ENCODE peak calls at places on chromosome 7, in six cellular contexts. S is Panc1, Q is SK-N-SH, I is astrocyte of the spinal cord, V is AG09309, P is Peyer's patch. D is an unnamed sample.

GRCh38 chr7:2873146-2873545 is 29.0 kb upstream of the GNA12 start:
- DNase-seq in S (no peak), Q (peak; percentile 34), I (no peak), V (no peak), P (no peak), D (no peak)

GRCh38 chr7:16801111-16801542 is 3.7 kb downstream of the AGR2 start:
- DNase-seq in S (no peak), Q (peak; percentile 42), I (peak; percentile 73), V (peak; percentile 45), P (no peak), D (no peak)

GRCh38 chr7:92682767-92683539 is 92.8 kb upstream of the FAM133B start:
- DNase-seq in S (no peak), Q (no peak), I (peak; percentile 63), V (no peak), P (no peak), D (no peak)

GRCh38 chr7:75623390-75624133 is 115.2 kb downstream of the HIP1 start:
- DNase-seq in S (no peak), Q (no peak), I (no peak), V (no peak), P (no peak), D (no peak)

GRCh38 chr7:52289247-52289646 is 746.2 kb upstream of the POM121L12 start:
- DNase-seq in S (no peak), Q (no peak), I (no peak), V (no peak), P (no peak), D (no peak)

GRCh38 chr7:132705146-132705545 is 128.9 kb upstream of the PLXNA4 start:
- DNase-seq in S (no peak), Q (no peak), I (no peak), V (no peak), P (no peak), D (no peak)

GRCh38 chr7:133859871-133860427 is 267.2 kb upstream of the LRGUK start:
- DNase-seq in S (no peak), Q (no peak), I (no peak), V (no peak), P (no peak), D (no peak)

GRCh38 chr7:73521636-73522080 is 435 bp downstream of the BAZ1B start:
- DNase-seq in S (no peak), Q (peak; percentile 94), I (peak; percentile 40), V (no peak), P (peak; percentile 55), D (no peak)

GRCh38 chr7:134514106-134514505 is 13.3 kb upstream of the AKR1B10 start:
- DNase-seq in S (no peak), Q (no peak), I (no peak), V (no peak), P (no peak), D (no peak)

GRCh38 chr7:120060283-120060682 is 212.7 kb upstream of the KCND2 start:
- DNase-seq in S (no peak), Q (no peak), I (no peak), V (no peak), P (no peak), D (no peak)

GRCh38 chr7:27071622-27072390 is 24.0 kb downstream of the HOXA1 start:
- DNase-seq in S (no peak), Q (no peak), I (no peak), V (no peak), P (no peak), D (no peak)

GRCh38 chr7:138934861-138935260 is 46.3 kb downstream of the KIAA1549 start:
- DNase-seq in S (peak; percentile 27), Q (peak; percentile 67), I (peak; percentile 41), V (no peak), P (no peak), D (no peak)

DNA sequence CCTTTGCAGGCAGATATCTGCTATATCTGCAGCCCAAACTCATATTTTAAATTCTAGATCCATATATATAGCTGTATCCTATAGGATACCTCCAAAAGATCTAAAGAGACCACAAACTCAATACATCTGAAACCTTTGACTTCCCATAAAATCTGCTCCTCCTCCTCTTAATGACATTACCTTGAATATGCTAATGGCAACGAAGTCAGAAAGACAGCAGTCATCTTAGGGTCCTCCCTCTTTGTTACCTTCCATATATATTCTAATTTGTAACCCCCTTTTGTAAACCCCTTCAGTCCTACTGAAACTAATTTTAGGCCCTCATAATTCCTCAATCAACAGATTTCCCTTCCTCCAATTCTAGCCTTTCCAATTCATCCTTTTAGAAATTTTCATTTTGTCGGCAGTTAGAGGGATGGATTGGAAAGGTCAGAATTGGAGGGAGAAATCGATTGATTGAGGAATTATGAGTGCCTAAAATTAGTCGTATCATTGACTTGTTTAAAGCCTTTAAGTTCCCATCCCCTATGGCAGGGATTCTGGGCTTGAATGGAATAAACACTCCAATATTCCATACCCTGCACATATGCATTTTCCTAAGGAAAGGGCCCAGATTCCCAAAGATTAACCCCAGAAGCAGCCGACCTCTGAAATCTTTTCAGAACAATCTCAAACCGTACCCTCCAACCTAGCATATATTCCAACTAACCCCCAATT is 2.4 kb downstream of the SYPL1 start:
- DNase-seq in S (no peak), Q (no peak), I (no peak), V (no peak), P (no peak), D (no peak)
- H3K4me3 ChIP-seq in S (peak overlapping the region; percentile 40), Q (peak overlapping the region; percentile 91), I (no peak overlapping the region), V (no peak overlapping the region), P (no peak overlapping the region), D (peak overlapping the region; percentile 46)

GRCh38 chr7:51250517-51250916 is 66.1 kb downstream of the COBL start:
- DNase-seq in S (no peak), Q (no peak), I (no peak), V (no peak), P (no peak), D (no peak)

GRCh38 chr7:51255050-51255449 is 61.6 kb downstream of the COBL start:
- DNase-seq in S (no peak), Q (no peak), I (no peak), V (no peak), P (no peak), D (no peak)

GRCh38 chr7:51255536-51256243 is 60.9 kb downstream of the COBL start:
- DNase-seq in S (no peak), Q (no peak), I (no peak), V (no peak), P (no peak), D (no peak)

GRCh38 chr7:51251292-51251691 is 65.3 kb downstream of the COBL start:
- DNase-seq in S (no peak), Q (no peak), I (no peak), V (no peak), P (no peak), D (no peak)

DNA sequence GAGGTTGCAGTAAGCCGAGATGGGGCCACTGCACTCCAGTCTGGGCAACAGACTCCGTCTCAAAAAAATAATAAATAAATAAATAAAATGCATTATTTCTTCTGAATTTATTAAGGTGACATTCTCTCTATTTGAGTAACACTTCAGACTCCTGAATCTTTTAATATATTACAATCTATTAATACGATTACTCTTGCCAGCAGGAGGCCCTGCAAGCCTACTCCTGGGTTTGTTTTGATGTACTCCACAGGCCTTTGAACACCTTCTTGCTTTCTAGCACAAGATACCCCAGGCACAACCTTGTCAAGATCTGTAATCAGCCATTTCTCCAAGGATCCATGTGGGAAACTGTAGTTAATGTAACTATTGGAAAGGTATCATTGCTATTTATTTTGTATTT is 63.5 kb downstream of the COBL start:
- DNase-seq in S (no peak), Q (no peak), I (no peak), V (no peak), P (no peak), D (no peak)
- TF ChIP-seq CTCF in S (no peak), Q (no peak), I (no peak), V (no peak), P (no peak), D (no peak)

GRCh38 chr7:140641532-140642191 is 1.0 kb upstream of the DENND2A start:
- DNase-seq in S (no peak), Q (no peak), I (no peak), V (no peak), P (no peak), D (no peak)

GRCh38 chr7:140640060-140640611 is 477 bp downstream of the DENND2A start:
- DNase-seq in S (no peak), Q (peak; percentile 91), I (peak; percentile 52), V (no peak), P (no peak), D (no peak)

GRCh38 chr7:140643416-140643815 is 2.8 kb upstream of the DENND2A start:
- DNase-seq in S (no peak), Q (no peak), I (no peak), V (no peak), P (no peak), D (no peak)

GRCh38 chr7:140639366-140640053 is 1.1 kb downstream of the DENND2A start:
- DNase-seq in S (no peak), Q (peak; percentile 66), I (peak; percentile 83), V (peak; percentile 57), P (no peak), D (no peak)

GRCh38 chr7:140640727-140641531 is at the start of gene DENND2A:
- DNase-seq in S (no peak), Q (peak; percentile 99), I (peak; percentile 86), V (no peak), P (peak; percentile 28), D (no peak)
- H3K4me3 ChIP-seq in S (peak within 1 kb of the TSS; percentile 58), Q (peak within 1 kb of the TSS; percentile 58), I (peak within 1 kb of the TSS; percentile 71), V (peak within 1 kb of the TSS; percentile 55), P (peak within 1 kb of the TSS; percentile 72), D (no peak within 1 kb of the TSS)

GRCh38 chr7:1849351-1849951 is 179.4 kb downstream of the ELFN1 start:
- DNase-seq in S (no peak), Q (no peak), I (no peak), V (no peak), P (no peak), D (no peak)
- TF ChIP-seq CTCF in S (no peak), Q (no peak), I (no peak), V (no peak), P (no peak), D (no peak)

DNA sequence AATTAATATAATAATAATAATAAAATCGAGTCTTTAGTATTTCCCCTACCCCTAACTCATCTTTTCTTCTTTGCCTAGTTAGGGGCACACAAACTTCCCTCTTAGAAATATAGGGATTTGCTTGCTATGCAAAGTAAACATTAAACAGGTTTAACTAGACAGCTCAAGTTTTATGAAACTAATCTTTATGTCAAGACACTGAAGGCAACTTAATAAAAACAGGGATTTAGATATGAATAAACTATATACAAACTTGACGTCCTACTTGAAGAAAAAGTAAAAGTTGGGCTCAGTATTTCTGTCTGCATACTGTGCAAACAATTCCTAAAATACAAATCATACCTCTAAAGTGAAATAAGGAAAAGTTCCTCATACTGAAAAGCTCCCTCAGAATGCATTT is 52.1 kb upstream of the CAV2 start:
- DNase-seq in S (no peak), Q (no peak), I (no peak), V (no peak), P (no peak), D (no peak)
- H3K4me3 ChIP-seq in S (no peak overlapping the region), Q (no peak overlapping the region), I (no peak overlapping the region), V (no peak overlapping the region), P (no peak overlapping the region), D (no peak overlapping the region)

D was measured in GM12864.